ENCODE peak calls at places on chromosomes 12 and 14, in eight cellular contexts. H is G401; A is choroid plexus epithelial cell; U is cardiac muscle cell; P is stimulated activated CD8-positive, alpha-beta memory T cell treated with anti-CD3 and anti-CD28 coated beads, Interleukin-12 subunit alpha, Interleukin-12 subunit beta, amount 100 ng/mL, for 4 hours; C is PC-3; B is NCI-H748 treated with DMSO at 0.1 percent for 48 hours; J is lung. S is an unnamed sample.

GRCh38 chr12:131950182-131950913 is 606 bp downstream of the EP400 start:
- DNase-seq in H (no peak), A (no peak), U (peak; percentile 10), P (peak; percentile 31), C (no peak), B (no peak), J (no peak), S (no peak)

GRCh38 chr14:32667791-32668190 is 270.9 kb upstream of the NPAS3 start:
- DNase-seq in H (no peak), A (no peak), U (no peak), P (no peak), C (peak; percentile 27), B (no peak), J (no peak), S (no peak)

GRCh38 chr14:35576260-35576659 is 42.3 kb downstream of the INSM2 start:
- DNase-seq in H (no peak), A (peak; percentile 34), U (peak; percentile 40), P (no peak), C (no peak), B (no peak), J (no peak), S (no peak)

GRCh38 chr12:116443706-116444589 is 115.2 kb upstream of the MAP1LC3B2 start:
- DNase-seq in H (no peak), A (no peak), U (no peak), P (no peak), C (no peak), B (no peak), J (no peak), S (peak; percentile 65)

GRCh38 chr14:24013654-24014514 is 25.2 kb downstream of the DHRS4L2 start:
- DNase-seq in H (peak; percentile 76), A (peak; percentile 83), U (peak; percentile 78), P (no peak), C (peak; percentile 89), B (peak; percentile 63), J (peak; percentile 57), S (peak; percentile 36)

GRCh38 chr12:1590083-1590979 is 4.0 kb downstream of the FBXL14 start:
- DNase-seq in H (peak; percentile 37), A (peak; percentile 63), U (peak; percentile 85), P (no peak), C (no peak), B (no peak), J (no peak), S (no peak)

GRCh38 chr12:90515199-90516175 is 439.5 kb downstream of the CCER1 start:
- DNase-seq in H (no peak), A (peak; percentile 56), U (peak; percentile 7), P (no peak), C (peak; percentile 55), B (no peak), J (no peak), S (no peak)

GRCh38 chr14:65027127-65027799 is 40.6 kb downstream of the FNTB start:
- DNase-seq in H (no peak), A (no peak), U (no peak), P (no peak), C (peak; percentile 29), B (no peak), J (no peak), S (no peak)

GRCh38 chr12:132872975-132873421 is 14.4 kb downstream of the CHFR start:
- DNase-seq in H (no peak), A (no peak), U (no peak), P (no peak), C (no peak), B (no peak), J (no peak), S (no peak)

GRCh38 chr14:39474416-39474911 is 42.2 kb upstream of the FBXO33 start:
- DNase-seq in H (no peak), A (no peak), U (no peak), P (no peak), C (no peak), B (no peak), J (no peak), S (no peak)

GRCh38 chr14:32694795-32695449 is 243.8 kb upstream of the NPAS3 start:
- DNase-seq in H (no peak), A (no peak), U (no peak), P (no peak), C (no peak), B (peak; percentile 58), J (no peak), S (no peak)

GRCh38 chr12:101327054-101327453 is 47.1 kb downstream of the UTP20 start:
- DNase-seq in H (no peak), A (no peak), U (no peak), P (no peak), C (no peak), B (no peak), J (no peak), S (no peak)

GRCh38 chr14:71206766-71207371 is 299.6 kb downstream of the PCNX1 start:
- DNase-seq in H (peak; percentile 51), A (peak; percentile 80), U (peak; percentile 91), P (no peak), C (peak; percentile 85), B (no peak), J (no peak), S (peak; percentile 56)

GRCh38 chr14:73783107-73783727 is 68.4 kb upstream of the PTGR2 start:
- DNase-seq in H (peak; percentile 26), A (peak; percentile 58), U (no peak), P (no peak), C (no peak), B (no peak), J (no peak), S (no peak)

GRCh38 chr12:68483592-68484373 is 126.9 kb upstream of the RAP1B start:
- DNase-seq in H (no peak), A (peak; percentile 71), U (peak; percentile 62), P (no peak), C (peak; percentile 55), B (no peak), J (no peak), S (no peak)

GRCh38 chr12:106258226-106258625 is 10.4 kb upstream of the CKAP4 start:
- DNase-seq in H (no peak), A (no peak), U (no peak), P (no peak), C (no peak), B (no peak), J (no peak), S (no peak)

GRCh38 chr14:68145539-68145938 is 326.0 kb downstream of the RAD51B start:
- DNase-seq in H (no peak), A (no peak), U (no peak), P (no peak), C (no peak), B (no peak), J (no peak), S (no peak)

GRCh38 chr12:67545298-67545697 is 103.2 kb upstream of the DYRK2 start:
- DNase-seq in H (no peak), A (no peak), U (no peak), P (no peak), C (no peak), B (no peak), J (no peak), S (no peak)

GRCh38 chr12:42981379-42981778 is 391.8 kb upstream of the PRICKLE1 start:
- DNase-seq in H (no peak), A (peak; percentile 56), U (no peak), P (no peak), C (peak; percentile 80), B (no peak), J (no peak), S (no peak)

GRCh38 chr12:29676676-29677075 is 107.1 kb downstream of the TMTC1 start:
- DNase-seq in H (no peak), A (no peak), U (no peak), P (no peak), C (no peak), B (no peak), J (no peak), S (no peak)

S was measured in DMS 273 treated with DMSO at 0.1 percent for 48 hours.